ENCODE peak calls at places on chromosomes 7 and 10, in five cellular contexts. H, R, I, B and Q are unnamed samples.

GRCh38 chr10:62461120-62461519 is 87.0 kb downstream of the ZNF365 start:
- DNase-seq in H (no peak), R (no peak), I (no peak), B (no peak), Q (no peak)

GRCh38 chr7:51311166-51311565 is 5.4 kb downstream of the COBL start:
- DNase-seq in H (no peak), R (no peak), I (no peak), B (no peak), Q (no peak)

GRCh38 chr10:132738454-132739224 is 47.3 kb downstream of the NKX6-2 start:
- DNase-seq in H (no peak), R (no peak), I (no peak), B (no peak), Q (no peak)

GRCh38 chr10:18312385-18313145 is 172.3 kb downstream of the CACNB2 start:
- DNase-seq in H (no peak), R (no peak), I (no peak), B (no peak), Q (no peak)

GRCh38 chr10:7408494-7409044 is 2.3 kb downstream of the SFMBT2 start:
- DNase-seq in H (no peak), R (no peak), I (peak), B (peak), Q (no peak)

GRCh38 chr10:79264942-79265341 is 82.3 kb upstream of the PPIF start:
- DNase-seq in H (no peak), R (no peak), I (peak), B (no peak), Q (no peak)

GRCh38 chr7:44395067-44395466 is 69.7 kb upstream of the CAMK2B start:
- DNase-seq in H (no peak), R (peak), I (no peak), B (no peak), Q (no peak)

GRCh38 chr10:25522946-25523608 is 348.3 kb downstream of the GPR158 start:
- DNase-seq in H (no peak), R (no peak), I (no peak), B (no peak), Q (no peak)

GRCh38 chr10:71663311-71663710 is 56.3 kb downstream of the C10orf105 start:
- DNase-seq in H (no peak), R (no peak), I (no peak), B (peak), Q (no peak)

GRCh38 chr10:131577786-131578471 is 266.4 kb upstream of the TCERG1L start:
- DNase-seq in H (peak), R (no peak), I (no peak), B (peak), Q (no peak)

GRCh38 chr10:122344741-122345258 is 29.7 kb upstream of the PLEKHA1 start:
- DNase-seq in H (no peak), R (no peak), I (no peak), B (peak), Q (no peak)

GRCh38 chr7:4845740-4846142 is 16.1 kb downstream of the PAPOLB start:
- DNase-seq in H (no peak), R (peak), I (peak), B (no peak), Q (peak)

GRCh38 chr7:150992833-150993302 is 2.1 kb downstream of the NOS3 start:
- DNase-seq in H (no peak), R (no peak), I (no peak), B (no peak), Q (no peak)

GRCh38 chr7:87541648-87542047 is 59.0 kb downstream of the ABCB1 start:
- DNase-seq in H (no peak), R (no peak), I (no peak), B (no peak), Q (no peak)

GRCh38 chr10:35276918-35277317 is 59.4 kb upstream of the CCNY start:
- DNase-seq in H (no peak), R (no peak), I (no peak), B (no peak), Q (no peak)

GRCh38 chr7:139562491-139562890 is 39.0 kb downstream of the CLEC2L start:
- DNase-seq in H (no peak), R (no peak), I (no peak), B (no peak), Q (no peak)

GRCh38 chr7:70568674-70569334 is 563.1 kb upstream of the GALNT17 start:
- DNase-seq in H (no peak), R (peak), I (peak), B (peak), Q (no peak)

GRCh38 chr10:16685551-16685950 is 131.7 kb downstream of the RSU1 start:
- DNase-seq in H (no peak), R (no peak), I (no peak), B (no peak), Q (no peak)

GRCh38 chr7:136857573-136857972 is 10.9 kb upstream of the CHRM2 start:
- DNase-seq in H (no peak), R (no peak), I (no peak), B (no peak), Q (no peak)

GRCh38 chr10:123868058-123868995 is 23.3 kb downstream of the CPXM2 start:
- DNase-seq in H (no peak), R (peak), I (no peak), B (no peak), Q (no peak)

GRCh38 chr10:5628798-5629788 is 37.3 kb downstream of the ASB13 start:
- DNase-seq in H (no peak), R (no peak), I (no peak), B (no peak), Q (no peak)

GRCh38 chr7:111873963-111874693 is 311.8 kb upstream of the IMMP2L start:
- DNase-seq in H (no peak), R (no peak), I (no peak), B (no peak), Q (no peak)

GRCh38 chr10:94183666-94184264 is 179.0 kb downstream of the NOC3L start:
- DNase-seq in H (no peak), R (no peak), I (no peak), B (no peak), Q (peak)

GRCh38 chr10:68987611-68988010 is 992 bp upstream of the KIFBP start:
- DNase-seq in H (no peak), R (no peak), I (no peak), B (no peak), Q (no peak)

GRCh38 chr10:48946891-48947500 is 7.4 kb upstream of the LRRC18 start:
- DNase-seq in H (no peak), R (no peak), I (no peak), B (no peak), Q (no peak)